ENCODE peak calls at places on chromosome 4, in four cellular contexts. One of them, this sample, is unnamed.
A peak's percentile ranks its signal among the peaks of the same experiment; 100 is the strongest.

GRCh38 chr4:74042681-74043080 is 4.2 kb upstream of the CXCL3 start:
- DNase-seq in astrocyte of the cerebellum: no peak
- DNase-seq in uterus: no peak
- DNase-seq in astrocyte of the spinal cord: no peak
- DNase-seq in this sample: no peak

GRCh38 chr4:176193126-176193525 is 2.3 kb downstream of the SPATA4 start:
- DNase-seq in astrocyte of the spinal cord: peak; percentile 27
- DNase-seq in astrocyte of the cerebellum: peak; percentile 5
- DNase-seq in uterus: no peak
- DNase-seq in this sample: no peak

GRCh38 chr4:76943790-76944189 is 5.8 kb upstream of the SEPTIN11 start:
- DNase-seq in astrocyte of the cerebellum: no peak
- DNase-seq in uterus: no peak
- DNase-seq in astrocyte of the spinal cord: no peak
- DNase-seq in this sample: no peak

GRCh38 chr4:107117726-107118125 is 81.6 kb upstream of the DKK2 start:
- DNase-seq in astrocyte of the cerebellum: no peak
- DNase-seq in uterus: no peak
- DNase-seq in astrocyte of the spinal cord: no peak
- DNase-seq in this sample: no peak

GRCh38 chr4:162838671-162839070 is 328.0 kb downstream of the NAF1 start:
- DNase-seq in uterus: no peak
- DNase-seq in astrocyte of the cerebellum: no peak
- DNase-seq in astrocyte of the spinal cord: no peak
- DNase-seq in this sample: no peak

GRCh38 chr4:101944649-101945048 is 154.1 kb downstream of the BANK1 start:
- DNase-seq in astrocyte of the cerebellum: peak; percentile 73
- DNase-seq in astrocyte of the spinal cord: peak; percentile 73
- DNase-seq in uterus: no peak
- DNase-seq in this sample: no peak

GRCh38 chr4:164139291-164139690 is 614.6 kb upstream of the SMIM31 start:
- DNase-seq in astrocyte of the spinal cord: no peak
- DNase-seq in uterus: no peak
- DNase-seq in astrocyte of the cerebellum: no peak
- DNase-seq in this sample: no peak

GRCh38 chr4:19239565-19239964 is 1012.1 kb upstream of the SLIT2 start:
- DNase-seq in uterus: no peak
- DNase-seq in astrocyte of the cerebellum: peak; percentile 15
- DNase-seq in astrocyte of the spinal cord: peak; percentile 70
- DNase-seq in this sample: no peak

GRCh38 chr4:183080372-183081115 is 18.5 kb upstream of the WWC2 start:
- DNase-seq in astrocyte of the cerebellum: no peak
- DNase-seq in astrocyte of the spinal cord: no peak
- DNase-seq in uterus: no peak
- DNase-seq in this sample: no peak

GRCh38 chr4:133156096-133156495 is 7.0 kb downstream of the PCDH10 start:
- DNase-seq in astrocyte of the cerebellum: peak; percentile 75
- DNase-seq in uterus: no peak
- DNase-seq in astrocyte of the spinal cord: peak; percentile 57
- DNase-seq in this sample: no peak

GRCh38 chr4:9812530-9813340 is 31.3 kb downstream of the DRD5 start:
- DNase-seq in astrocyte of the cerebellum: no peak
- DNase-seq in uterus: no peak
- DNase-seq in astrocyte of the spinal cord: no peak
- DNase-seq in this sample: no peak

GRCh38 chr4:59925290-59925689 is 1274.8 kb upstream of the ADGRL3 start:
- DNase-seq in uterus: no peak
- DNase-seq in astrocyte of the spinal cord: no peak
- DNase-seq in astrocyte of the cerebellum: no peak
- DNase-seq in this sample: no peak

GRCh38 chr4:74534936-74535335 is 90.0 kb downstream of the AREG start:
- DNase-seq in astrocyte of the spinal cord: no peak
- DNase-seq in uterus: no peak
- DNase-seq in astrocyte of the cerebellum: no peak
- DNase-seq in this sample: no peak

GRCh38 chr4:149699642-149700041 is 116.0 kb downstream of the IQCM start:
- DNase-seq in astrocyte of the spinal cord: no peak
- DNase-seq in astrocyte of the cerebellum: no peak
- DNase-seq in uterus: no peak
- DNase-seq in this sample: no peak

GRCh38 chr4:12791536-12791935 is 692.6 kb downstream of the RAB28 start:
- DNase-seq in astrocyte of the spinal cord: peak; percentile 57
- DNase-seq in astrocyte of the cerebellum: no peak
- DNase-seq in uterus: no peak
- DNase-seq in this sample: no peak

GRCh38 chr4:37717575-37717974 is 31.4 kb upstream of the RELL1 start:
- DNase-seq in astrocyte of the cerebellum: peak; percentile 23
- DNase-seq in astrocyte of the spinal cord: peak; percentile 71
- DNase-seq in uterus: no peak
- DNase-seq in this sample: peak; percentile 27

GRCh38 chr4:85967872-85968271 is 392.0 kb downstream of the MAPK10 start:
- DNase-seq in uterus: no peak
- DNase-seq in astrocyte of the cerebellum: no peak
- DNase-seq in astrocyte of the spinal cord: no peak
- DNase-seq in this sample: no peak

GRCh38 chr4:37792241-37792640 is 34.2 kb upstream of the PGM2 start:
- DNase-seq in astrocyte of the cerebellum: no peak
- DNase-seq in astrocyte of the spinal cord: no peak
- DNase-seq in uterus: no peak
- DNase-seq in this sample: no peak

GRCh38 chr4:76300012-76300411 is 6.5 kb upstream of the STBD1 start:
- DNase-seq in uterus: no peak
- DNase-seq in astrocyte of the spinal cord: no peak
- DNase-seq in astrocyte of the cerebellum: no peak
- DNase-seq in this sample: no peak

GRCh38 chr4:962231-963208 is 10.8 kb downstream of the DGKQ start:
- DNase-seq in astrocyte of the spinal cord: no peak
- DNase-seq in astrocyte of the cerebellum: no peak
- DNase-seq in uterus: peak; percentile 15
- DNase-seq in this sample: no peak

GRCh38 chr4:2797545-2798305 is 4.8 kb downstream of the SH3BP2 start:
- DNase-seq in astrocyte of the spinal cord: no peak
- DNase-seq in astrocyte of the cerebellum: no peak
- DNase-seq in uterus: no peak
- DNase-seq in this sample: no peak

GRCh38 chr4:106986486-106986885 is 49.6 kb downstream of the DKK2 start:
- DNase-seq in astrocyte of the spinal cord: peak; percentile 62
- DNase-seq in astrocyte of the cerebellum: peak; percentile 13
- DNase-seq in uterus: no peak
- DNase-seq in this sample: peak; percentile 11

GRCh38 chr4:116217781-116218180 is 867.6 kb downstream of the TRAM1L1 start:
- DNase-seq in astrocyte of the spinal cord: peak; percentile 37
- DNase-seq in astrocyte of the cerebellum: no peak
- DNase-seq in uterus: no peak
- DNase-seq in this sample: no peak

GRCh38 chr4:113641025-113641431 is 120.5 kb downstream of the CAMK2D start:
- DNase-seq in astrocyte of the spinal cord: no peak
- DNase-seq in uterus: no peak
- DNase-seq in astrocyte of the cerebellum: no peak
- DNase-seq in this sample: no peak

GRCh38 chr4:40375090-40375489 is 40.0 kb downstream of the CHRNA9 start:
- DNase-seq in astrocyte of the cerebellum: no peak
- DNase-seq in uterus: no peak
- DNase-seq in astrocyte of the spinal cord: no peak
- DNase-seq in this sample: no peak

GRCh38 chr4:40367451-40367850 is 32.3 kb downstream of the CHRNA9 start:
- DNase-seq in astrocyte of the spinal cord: no peak
- DNase-seq in astrocyte of the cerebellum: no peak
- DNase-seq in uterus: no peak
- DNase-seq in this sample: no peak

GRCh38 chr4:40363945-40364344 is 28.8 kb downstream of the CHRNA9 start:
- DNase-seq in astrocyte of the spinal cord: no peak
- DNase-seq in uterus: no peak
- DNase-seq in astrocyte of the cerebellum: no peak
- DNase-seq in this sample: no peak

GRCh38 chr4:40372651-40373050 is 37.5 kb downstream of the CHRNA9 start:
- DNase-seq in astrocyte of the cerebellum: no peak
- DNase-seq in uterus: no peak
- DNase-seq in astrocyte of the spinal cord: no peak
- DNase-seq in this sample: no peak

DNA sequence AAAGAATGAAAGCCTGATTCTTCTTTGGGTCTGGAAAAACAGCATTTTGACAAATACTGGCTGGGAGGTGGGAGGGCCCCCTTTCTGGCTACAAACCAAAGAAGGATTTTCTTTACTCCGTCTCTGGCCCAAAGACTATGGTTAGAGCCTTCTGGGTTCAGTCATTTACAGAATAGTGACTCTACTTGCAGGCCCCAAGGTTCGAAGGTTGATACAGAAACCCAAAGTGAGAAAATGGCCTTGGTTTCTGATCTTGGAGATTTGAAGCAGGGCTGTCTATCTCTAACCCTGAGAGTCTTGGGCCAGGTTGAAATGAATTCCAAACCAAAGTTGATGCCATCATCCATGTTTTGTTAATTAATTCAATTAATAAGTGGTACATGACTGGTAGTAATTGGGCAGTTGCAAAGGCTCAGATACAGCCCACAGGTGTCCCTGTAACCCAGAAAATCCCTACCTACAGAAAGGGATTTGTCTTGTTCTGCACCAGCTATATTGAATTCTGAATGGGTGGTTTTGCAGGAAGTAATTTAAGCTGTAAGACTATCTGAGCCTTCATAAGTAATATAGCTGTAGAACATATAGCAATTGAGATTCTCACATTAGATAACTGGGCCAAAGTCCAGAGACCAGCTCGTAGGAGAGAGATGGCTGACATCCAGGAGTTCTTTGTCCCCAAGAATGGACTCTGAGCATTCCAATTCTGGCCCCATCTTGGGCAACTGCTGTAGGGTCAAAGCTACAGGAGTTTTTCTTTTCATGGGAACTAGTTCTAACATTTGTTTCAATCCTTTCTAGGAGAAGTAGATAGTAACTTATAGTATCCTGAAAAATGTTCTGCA is 34.5 kb downstream of the CHRNA9 start:
- DNase-seq in uterus: no peak
- DNase-seq in astrocyte of the cerebellum: no peak
- DNase-seq in astrocyte of the spinal cord: no peak
- DNase-seq in this sample: no peak
- TF ChIP-seq CTCF in uterus: no peak
- TF ChIP-seq CTCF in astrocyte of the cerebellum: no peak
- TF ChIP-seq CTCF in astrocyte of the spinal cord: no peak
- TF ChIP-seq CTCF in this sample: no peak

DNA sequence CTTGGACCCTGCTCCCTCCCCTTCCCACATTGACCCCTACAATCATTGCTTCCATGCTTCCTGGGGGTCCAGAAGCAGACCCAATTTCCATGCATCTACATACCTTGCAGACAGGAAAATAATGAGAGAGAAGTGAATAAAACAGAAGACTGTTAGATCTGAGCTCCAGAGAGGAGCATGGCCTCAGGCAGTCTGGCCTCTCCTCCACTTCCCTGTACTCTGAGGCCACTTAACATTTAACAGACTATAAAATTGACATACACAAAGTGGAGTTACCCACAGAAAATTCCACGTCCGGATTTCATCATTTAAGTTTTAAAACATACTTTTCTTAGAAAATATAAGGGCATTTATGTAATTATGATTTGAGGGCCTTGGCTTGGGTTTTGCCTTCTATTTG is 2.1 kb upstream of the PRSS12 start:
- DNase-seq in uterus: no peak
- DNase-seq in astrocyte of the spinal cord: no peak
- DNase-seq in astrocyte of the cerebellum: no peak
- DNase-seq in this sample: no peak
- TF ChIP-seq CTCF in uterus: no peak
- TF ChIP-seq CTCF in astrocyte of the spinal cord: no peak
- TF ChIP-seq CTCF in astrocyte of the cerebellum: no peak
- TF ChIP-seq CTCF in this sample: no peak

GRCh38 chr4:24475756-24476155 is 108.6 kb downstream of the DHX15 start:
- DNase-seq in astrocyte of the spinal cord: no peak
- DNase-seq in uterus: no peak
- DNase-seq in astrocyte of the cerebellum: no peak
- DNase-seq in this sample: no peak

GRCh38 chr4:24471623-24472510 is 112.5 kb downstream of the DHX15 start:
- DNase-seq in astrocyte of the spinal cord: peak; percentile 8
- DNase-seq in astrocyte of the cerebellum: no peak
- DNase-seq in uterus: peak; percentile 34
- DNase-seq in this sample: no peak

GRCh38 chr4:24472514-24473308 is 111.6 kb downstream of the DHX15 start:
- DNase-seq in uterus: peak; percentile 88
- DNase-seq in astrocyte of the cerebellum: no peak
- DNase-seq in astrocyte of the spinal cord: peak; percentile 81
- DNase-seq in this sample: peak; percentile 38

GRCh38 chr4:24470681-24471622 is 113.4 kb downstream of the DHX15 start:
- DNase-seq in astrocyte of the cerebellum: no peak
- DNase-seq in astrocyte of the spinal cord: peak; percentile 57
- DNase-seq in uterus: peak; percentile 58
- DNase-seq in this sample: no peak

DNA sequence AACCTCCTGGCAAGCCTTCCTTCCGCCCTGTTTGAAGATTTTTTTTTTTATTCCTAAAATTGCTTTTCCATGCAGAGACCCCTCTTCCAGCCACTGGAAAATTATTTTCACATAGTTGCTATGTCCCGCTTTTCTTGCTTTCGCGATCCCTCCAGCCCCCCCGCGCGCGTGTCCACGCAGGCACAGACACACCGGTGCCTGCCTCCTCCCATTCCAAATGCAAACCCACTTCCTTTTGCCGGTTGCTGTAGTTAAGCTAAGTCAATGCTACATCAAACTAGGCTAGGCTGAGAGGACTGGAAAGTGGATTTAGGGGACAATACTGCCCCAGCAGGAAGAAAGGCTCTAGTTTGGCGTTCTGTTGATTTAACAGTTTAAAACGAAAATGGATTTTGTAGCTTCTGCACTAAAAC is 111.0 kb downstream of the DHX15 start:
- DNase-seq in uterus: peak; percentile 48
- DNase-seq in astrocyte of the cerebellum: no peak
- DNase-seq in astrocyte of the spinal cord: peak; percentile 37
- DNase-seq in this sample: no peak
- TF ChIP-seq CTCF in uterus: no peak
- TF ChIP-seq CTCF in astrocyte of the cerebellum: no peak
- TF ChIP-seq CTCF in astrocyte of the spinal cord: no peak
- TF ChIP-seq CTCF in this sample: no peak

DNA sequence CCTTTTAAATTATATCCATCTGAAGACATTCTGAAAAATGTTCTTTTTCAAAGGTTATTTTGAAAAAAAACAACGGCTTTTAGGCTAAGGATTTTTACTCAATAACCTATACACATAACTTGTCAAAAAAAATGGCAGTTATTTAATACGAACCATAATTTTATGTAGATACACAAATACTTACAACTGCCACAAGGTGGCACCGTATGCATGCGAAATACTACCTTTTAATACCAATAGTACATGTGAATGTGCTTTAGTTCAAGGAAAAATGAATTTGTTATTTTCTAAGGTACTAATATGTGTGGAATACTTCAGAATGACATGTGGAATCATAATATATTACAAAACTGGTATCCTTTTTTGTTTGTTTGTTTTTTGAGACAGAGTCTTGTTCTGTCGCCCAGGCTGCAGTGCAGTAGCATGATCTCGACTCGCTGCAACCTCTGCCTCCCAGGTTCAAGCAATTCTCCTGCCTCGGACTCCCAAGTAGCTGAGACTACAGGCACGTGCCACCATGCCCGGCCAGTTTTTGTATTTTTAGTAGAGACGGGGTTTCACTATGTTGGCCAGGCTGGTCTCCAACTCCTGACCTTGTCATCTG is 4.6 kb upstream of the MAD2L1 start:
- DNase-seq in astrocyte of the spinal cord: peak; percentile 81
- DNase-seq in astrocyte of the cerebellum: peak; percentile 80
- DNase-seq in uterus: no peak
- DNase-seq in this sample: peak; percentile 49
- TF ChIP-seq CTCF in astrocyte of the spinal cord: peak; percentile 49
- TF ChIP-seq CTCF in astrocyte of the cerebellum: peak; percentile 38
- TF ChIP-seq CTCF in uterus: peak; percentile 59
- TF ChIP-seq CTCF in this sample: peak; percentile 56